ENCODE peak calls at places on chromosome 20, in ten cellular contexts. R is NCI-H1417 treated with DMSO at 0.1 percent for 48 hours; Z is activated CD8-positive, alpha-beta memory T cell treated with anti-CD3 and anti-CD28 coated beads, Interleukin-2, amount 10 ng/mL, durations not matched to agents 7 days and 5 days; K is OCI-LY7; F is HS-5; C is amniotic stem cell; P is nephron progenitor cell; O is ELF-1; T is stimulated activated CD4-positive, alpha-beta T cell treated with anti-CD3 and anti-CD28 coated beads, Interleukin-1b, Interleukin-23, amount 100 ng/mL, for 4 hours; G is CD4-positive, alpha-beta T cell. Q is an unnamed sample.

GRCh38 chr20:10670521-10671220 is 3.1 kb downstream of the JAG1 start:
- DNase-seq in R (no peak), Z (no peak), K (peak), F (no peak), C (no peak), P (peak), O (no peak), T (no peak), G (no peak), Q (no peak)

GRCh38 chr20:62880935-62881661 is 19.5 kb upstream of the TCFL5 start:
- DNase-seq in R (no peak), Z (no peak), K (no peak), F (no peak), C (no peak), P (no peak), O (no peak), T (no peak), G (no peak), Q (no peak)

GRCh38 chr20:12171927-12172581 is 254.4 kb downstream of the BTBD3 start:
- DNase-seq in R (peak), Z (no peak), K (no peak), F (no peak), C (no peak), P (no peak), O (no peak), T (no peak), G (no peak), Q (no peak)

GRCh38 chr20:41052742-41053419 is 24.3 kb downstream of the TOP1 start:
- DNase-seq in R (no peak), Z (no peak), K (no peak), F (peak), C (no peak), P (no peak), O (no peak), T (no peak), G (no peak), Q (no peak)

GRCh38 chr20:64152906-64153305 is 11.3 kb upstream of the MYT1 start:
- DNase-seq in R (peak), Z (no peak), K (no peak), F (no peak), C (no peak), P (no peak), O (no peak), T (no peak), G (no peak), Q (no peak)

GRCh38 chr20:37362821-37363220 is 16.9 kb downstream of the SRC start:
- DNase-seq in R (no peak), Z (no peak), K (no peak), F (no peak), C (no peak), P (no peak), O (no peak), T (no peak), G (no peak), Q (no peak)

GRCh38 chr20:51230727-51231126 is 207.8 kb upstream of the KCNG1 start:
- DNase-seq in R (no peak), Z (no peak), K (no peak), F (no peak), C (no peak), P (no peak), O (no peak), T (no peak), G (no peak), Q (no peak)

GRCh38 chr20:25867776-25868649 is 171.4 kb upstream of the ZNF337 start:
- DNase-seq in R (no peak), Z (peak), K (no peak), F (no peak), C (no peak), P (peak), O (peak), T (peak), G (peak), Q (peak)

GRCh38 chr20:40606237-40606636 is 82.8 kb downstream of the MAFB start:
- DNase-seq in R (no peak), Z (no peak), K (no peak), F (no peak), C (no peak), P (no peak), O (no peak), T (no peak), G (no peak), Q (no peak)

GRCh38 chr20:25487306-25487705 is 79.8 kb downstream of the GINS1 start:
- DNase-seq in R (no peak), Z (no peak), K (no peak), F (no peak), C (no peak), P (no peak), O (no peak), T (no peak), G (no peak), Q (no peak)

GRCh38 chr20:37424062-37424851 is 78.3 kb downstream of the SRC start:
- DNase-seq in R (no peak), Z (no peak), K (no peak), F (no peak), C (no peak), P (no peak), O (no peak), T (no peak), G (no peak), Q (no peak)

GRCh38 chr20:62666736-62667529 is 24.6 kb downstream of the SLCO4A1 start:
- DNase-seq in R (no peak), Z (no peak), K (no peak), F (no peak), C (no peak), P (no peak), O (no peak), T (no peak), G (no peak), Q (no peak)

GRCh38 chr20:47353697-47354387 is 2.7 kb downstream of the ZMYND8 start:
- DNase-seq in R (no peak), Z (no peak), K (no peak), F (no peak), C (no peak), P (no peak), O (no peak), T (no peak), G (no peak), Q (no peak)

GRCh38 chr20:61690993-61691840 is 374.5 kb downstream of the TAF4 start:
- DNase-seq in R (no peak), Z (no peak), K (no peak), F (no peak), C (no peak), P (no peak), O (no peak), T (no peak), G (no peak), Q (no peak)

GRCh38 chr20:48725589-48725991 is 102.2 kb downstream of the PREX1 start:
- DNase-seq in R (no peak), Z (no peak), K (no peak), F (peak), C (no peak), P (no peak), O (no peak), T (no peak), G (no peak), Q (no peak)

GRCh38 chr20:56986931-56987720 is 279.3 kb downstream of the BMP7 start:
- DNase-seq in R (no peak), Z (no peak), K (no peak), F (no peak), C (no peak), P (no peak), O (no peak), T (no peak), G (no peak), Q (no peak)

GRCh38 chr20:21808863-21809664 is 103.6 kb downstream of the PAX1 start:
- DNase-seq in R (no peak), Z (no peak), K (peak), F (no peak), C (no peak), P (peak), O (peak), T (no peak), G (peak), Q (no peak)

GRCh38 chr20:53839423-53840176 is 230.8 kb downstream of the BCAS1 start:
- DNase-seq in R (no peak), Z (peak), K (peak), F (no peak), C (no peak), P (no peak), O (no peak), T (peak), G (peak), Q (peak)

GRCh38 chr20:5933802-5934436 is 16.4 kb downstream of the TRMT6 start:
- DNase-seq in R (no peak), Z (no peak), K (peak), F (no peak), C (no peak), P (no peak), O (peak), T (no peak), G (no peak), Q (no peak)

GRCh38 chr20:63642518-63643247 is 10.5 kb downstream of the STMN3 start:
- DNase-seq in R (no peak), Z (peak), K (peak), F (no peak), C (no peak), P (peak), O (no peak), T (no peak), G (no peak), Q (no peak)

GRCh38 chr20:43751167-43752050 is 24.6 kb upstream of the GTSF1L start:
- DNase-seq in R (no peak), Z (peak), K (peak), F (peak), C (no peak), P (no peak), O (no peak), T (no peak), G (no peak), Q (no peak)

GRCh38 chr20:1656844-1657243 is 735 bp downstream of the SIRPG start:
- DNase-seq in R (no peak), Z (no peak), K (no peak), F (no peak), C (no peak), P (no peak), O (no peak), T (no peak), G (no peak), Q (no peak)

GRCh38 chr20:37669773-37670236 is 24.0 kb upstream of the CTNNBL1 start:
- DNase-seq in R (no peak), Z (no peak), K (no peak), F (no peak), C (no peak), P (no peak), O (no peak), T (no peak), G (no peak), Q (no peak)

GRCh38 chr20:17680128-17680835 is 1.8 kb downstream of the RRBP1 start:
- DNase-seq in R (no peak), Z (no peak), K (no peak), F (peak), C (peak), P (peak), O (peak), T (no peak), G (no peak), Q (no peak)

GRCh38 chr20:33021879-33022732 is 9.3 kb upstream of the BPIFB6 start:
- DNase-seq in R (no peak), Z (no peak), K (no peak), F (no peak), C (no peak), P (no peak), O (no peak), T (no peak), G (no peak), Q (no peak)

GRCh38 chr20:48563191-48563884 is 264.5 kb downstream of the PREX1 start:
- DNase-seq in R (no peak), Z (no peak), K (no peak), F (no peak), C (no peak), P (no peak), O (no peak), T (no peak), G (no peak), Q (no peak)

GRCh38 chr20:39903806-39904205 is 785.2 kb downstream of the MAFB start:
- DNase-seq in R (no peak), Z (no peak), K (no peak), F (no peak), C (no peak), P (no peak), O (no peak), T (no peak), G (no peak), Q (no peak)

GRCh38 chr20:15594296-15594695 is 979.0 kb downstream of the KIF16B start:
- DNase-seq in R (no peak), Z (no peak), K (no peak), F (no peak), C (no peak), P (no peak), O (no peak), T (no peak), G (no peak), Q (no peak)

GRCh38 chr20:62786100-62786499 is 10.2 kb upstream of the MRGBP start:
- DNase-seq in R (no peak), Z (no peak), K (no peak), F (no peak), C (no peak), P (no peak), O (peak), T (no peak), G (no peak), Q (no peak)

GRCh38 chr20:21272279-21272678 is 30.9 kb upstream of the XRN2 start:
- DNase-seq in R (no peak), Z (no peak), K (no peak), F (no peak), C (no peak), P (no peak), O (no peak), T (no peak), G (no peak), Q (no peak)

GRCh38 chr20:49380245-49380875 is 102.1 kb downstream of the KCNB1 start:
- DNase-seq in R (no peak), Z (no peak), K (no peak), F (no peak), C (no peak), P (peak), O (peak), T (no peak), G (no peak), Q (no peak)

GRCh38 chr20:14525439-14525838 is 188.0 kb upstream of the FLRT3 start:
- DNase-seq in R (no peak), Z (no peak), K (no peak), F (no peak), C (no peak), P (no peak), O (no peak), T (no peak), G (no peak), Q (no peak)

GRCh38 chr20:63420359-63421093 is 51.9 kb downstream of the KCNQ2 start:
- DNase-seq in R (no peak), Z (no peak), K (no peak), F (no peak), C (no peak), P (no peak), O (no peak), T (no peak), G (no peak), Q (no peak)

GRCh38 chr20:11686900-11687543 is 230.7 kb upstream of the BTBD3 start:
- DNase-seq in R (peak), Z (no peak), K (no peak), F (no peak), C (no peak), P (peak), O (peak), T (no peak), G (no peak), Q (no peak)

GRCh38 chr20:3238616-3239025 is 369 bp downstream of the SLC4A11 start:
- DNase-seq in R (no peak), Z (peak), K (peak), F (no peak), C (no peak), P (peak), O (no peak), T (no peak), G (peak), Q (peak)

Q was measured in naive thymus-derived CD8-positive, alpha-beta T cell.